ENCODE peak calls at places on chromosomes 6 and 20, in four cellular contexts. One of them, this sample, is unnamed.

GRCh38 chr6:36947570-36948351 is 6.8 kb upstream of the PI16 start:
- DNase-seq in HFFc6: no peak
- DNase-seq in progenitor cell of endocrine pancreas: no peak
- DNase-seq in sigmoid colon: no peak
- DNase-seq in this sample: no peak

GRCh38 chr20:63822276-63822696 is 8.8 kb downstream of the ZBTB46 start:
- DNase-seq in progenitor cell of endocrine pancreas: no peak
- DNase-seq in sigmoid colon: no peak
- DNase-seq in HFFc6: no peak
- DNase-seq in this sample: no peak

GRCh38 chr6:13407709-13408695 is 79.4 kb downstream of the GFOD1 start:
- DNase-seq in sigmoid colon: no peak
- DNase-seq in progenitor cell of endocrine pancreas: no peak
- DNase-seq in HFFc6: peak
- DNase-seq in this sample: no peak

GRCh38 chr6:129567374-129567773 is 142.6 kb downstream of the ARHGAP18 start:
- DNase-seq in sigmoid colon: no peak
- DNase-seq in progenitor cell of endocrine pancreas: no peak
- DNase-seq in HFFc6: no peak
- DNase-seq in this sample: peak

GRCh38 chr20:36030143-36030542 is 61.8 kb downstream of the CNBD2 start:
- DNase-seq in HFFc6: no peak
- DNase-seq in sigmoid colon: peak
- DNase-seq in progenitor cell of endocrine pancreas: no peak
- DNase-seq in this sample: no peak

GRCh38 chr6:15417811-15418210 is 171.9 kb downstream of the JARID2 start:
- DNase-seq in sigmoid colon: no peak
- DNase-seq in progenitor cell of endocrine pancreas: no peak
- DNase-seq in HFFc6: peak
- DNase-seq in this sample: no peak

GRCh38 chr6:110250058-110250457 is 69.8 kb downstream of the CDC40 start:
- DNase-seq in progenitor cell of endocrine pancreas: no peak
- DNase-seq in HFFc6: no peak
- DNase-seq in sigmoid colon: no peak
- DNase-seq in this sample: no peak

GRCh38 chr20:57620999-57621398 is 773 bp upstream of the ZBP1 start:
- DNase-seq in sigmoid colon: no peak
- DNase-seq in HFFc6: no peak
- DNase-seq in progenitor cell of endocrine pancreas: no peak
- DNase-seq in this sample: no peak

GRCh38 chr6:88492824-88493223 is 326.7 kb upstream of the CNR1 start:
- DNase-seq in sigmoid colon: no peak
- DNase-seq in HFFc6: peak
- DNase-seq in progenitor cell of endocrine pancreas: no peak
- DNase-seq in this sample: no peak

GRCh38 chr6:16136536-16137450 is 7.9 kb downstream of the MYLIP start:
- DNase-seq in HFFc6: peak
- DNase-seq in progenitor cell of endocrine pancreas: no peak
- DNase-seq in sigmoid colon: no peak
- DNase-seq in this sample: no peak

GRCh38 chr6:52389626-52390360 is 27.8 kb downstream of the PAQR8 start:
- DNase-seq in progenitor cell of endocrine pancreas: no peak
- DNase-seq in sigmoid colon: no peak
- DNase-seq in HFFc6: peak
- DNase-seq in this sample: no peak

GRCh38 chr6:8743146-8743745 is 307.9 kb upstream of the SLC35B3 start:
- DNase-seq in HFFc6: no peak
- DNase-seq in sigmoid colon: no peak
- DNase-seq in progenitor cell of endocrine pancreas: no peak
- DNase-seq in this sample: no peak

GRCh38 chr6:109321752-109322151 is 60.5 kb downstream of the CD164 start:
- DNase-seq in sigmoid colon: no peak
- DNase-seq in progenitor cell of endocrine pancreas: no peak
- DNase-seq in HFFc6: no peak
- DNase-seq in this sample: no peak

GRCh38 chr6:158835616-158836221 is 16.6 kb upstream of the EZR start:
- DNase-seq in sigmoid colon: peak
- DNase-seq in HFFc6: no peak
- DNase-seq in progenitor cell of endocrine pancreas: peak
- DNase-seq in this sample: peak

GRCh38 chr20:47204008-47204745 is 152.3 kb downstream of the ZMYND8 start:
- DNase-seq in sigmoid colon: no peak
- DNase-seq in HFFc6: peak
- DNase-seq in progenitor cell of endocrine pancreas: no peak
- DNase-seq in this sample: no peak

GRCh38 chr6:42079941-42080464 is 29.7 kb downstream of the TAF8 start:
- DNase-seq in HFFc6: no peak
- DNase-seq in sigmoid colon: no peak
- DNase-seq in progenitor cell of endocrine pancreas: no peak
- DNase-seq in this sample: no peak

GRCh38 chr6:43221046-43221773 is 8.1 kb downstream of the DNPH1 start:
- DNase-seq in progenitor cell of endocrine pancreas: no peak
- DNase-seq in sigmoid colon: peak
- DNase-seq in HFFc6: peak
- DNase-seq in this sample: no peak

GRCh38 chr6:155085582-155086253 is 90.6 kb downstream of the TIAM2 start:
- DNase-seq in sigmoid colon: no peak
- DNase-seq in progenitor cell of endocrine pancreas: no peak
- DNase-seq in HFFc6: no peak
- DNase-seq in this sample: no peak

GRCh38 chr20:60785817-60786216 is 466.2 kb upstream of the CDH4 start:
- DNase-seq in HFFc6: no peak
- DNase-seq in sigmoid colon: no peak
- DNase-seq in progenitor cell of endocrine pancreas: no peak
- DNase-seq in this sample: no peak

GRCh38 chr6:40251609-40252008 is 317.3 kb upstream of the MOCS1 start:
- DNase-seq in progenitor cell of endocrine pancreas: no peak
- DNase-seq in sigmoid colon: no peak
- DNase-seq in HFFc6: no peak
- DNase-seq in this sample: no peak

GRCh38 chr6:116287668-116288282 is 8.0 kb upstream of the TSPYL1 start:
- DNase-seq in HFFc6: peak
- DNase-seq in sigmoid colon: no peak
- DNase-seq in progenitor cell of endocrine pancreas: no peak
- DNase-seq in this sample: no peak

GRCh38 chr20:7136886-7137285 is 369.4 kb downstream of the BMP2 start:
- DNase-seq in progenitor cell of endocrine pancreas: no peak
- DNase-seq in HFFc6: no peak
- DNase-seq in sigmoid colon: no peak
- DNase-seq in this sample: no peak

GRCh38 chr6:56278186-56278585 is 30.8 kb upstream of the COL21A1 start:
- DNase-seq in sigmoid colon: no peak
- DNase-seq in progenitor cell of endocrine pancreas: no peak
- DNase-seq in HFFc6: no peak
- DNase-seq in this sample: no peak

GRCh38 chr20:46009847-46010246 is 1.1 kb downstream of the MMP9 start:
- DNase-seq in HFFc6: no peak
- DNase-seq in sigmoid colon: no peak
- DNase-seq in progenitor cell of endocrine pancreas: no peak
- DNase-seq in this sample: no peak

GRCh38 chr6:82396964-82397761 is 33.5 kb downstream of the TPBG start:
- DNase-seq in HFFc6: peak
- DNase-seq in sigmoid colon: no peak
- DNase-seq in progenitor cell of endocrine pancreas: no peak
- DNase-seq in this sample: no peak

GRCh38 chr20:18984238-18985200 is 170.9 kb downstream of the SCP2D1 start:
- DNase-seq in sigmoid colon: no peak
- DNase-seq in HFFc6: no peak
- DNase-seq in progenitor cell of endocrine pancreas: no peak
- DNase-seq in this sample: peak

GRCh38 chr6:36139991-36140710 is 9.8 kb downstream of the MAPK13 start:
- DNase-seq in HFFc6: no peak
- DNase-seq in sigmoid colon: no peak
- DNase-seq in progenitor cell of endocrine pancreas: no peak
- DNase-seq in this sample: no peak

GRCh38 chr6:116667620-116668019 is 946 bp downstream of the ZUP1 start:
- DNase-seq in progenitor cell of endocrine pancreas: no peak
- DNase-seq in HFFc6: no peak
- DNase-seq in sigmoid colon: no peak
- DNase-seq in this sample: no peak

GRCh38 chr20:43404880-43405279 is 52.8 kb upstream of the SRSF6 start:
- DNase-seq in progenitor cell of endocrine pancreas: no peak
- DNase-seq in HFFc6: no peak
- DNase-seq in sigmoid colon: no peak
- DNase-seq in this sample: no peak
- TF ChIP-seq CTCF in progenitor cell of endocrine pancreas: peak
- TF ChIP-seq CTCF in HFFc6: peak
- TF ChIP-seq CTCF in sigmoid colon: no peak
- TF ChIP-seq CTCF in this sample: no peak

GRCh38 chr20:768426-768978 is at the start of gene SLC52A3:
- DNase-seq in progenitor cell of endocrine pancreas: peak
- DNase-seq in sigmoid colon: no peak
- DNase-seq in HFFc6: no peak
- DNase-seq in this sample: peak
- TF ChIP-seq CTCF in progenitor cell of endocrine pancreas: peak
- TF ChIP-seq CTCF in sigmoid colon: no peak
- TF ChIP-seq CTCF in HFFc6: peak
- TF ChIP-seq CTCF in this sample: no peak

GRCh38 chr20:44603327-44603726 is 20.9 kb downstream of the PKIG start:
- DNase-seq in progenitor cell of endocrine pancreas: no peak
- DNase-seq in sigmoid colon: peak
- DNase-seq in HFFc6: no peak
- DNase-seq in this sample: no peak
- TF ChIP-seq CTCF in progenitor cell of endocrine pancreas: no peak
- TF ChIP-seq CTCF in sigmoid colon: no peak
- TF ChIP-seq CTCF in HFFc6: peak
- TF ChIP-seq CTCF in this sample: no peak

DNA sequence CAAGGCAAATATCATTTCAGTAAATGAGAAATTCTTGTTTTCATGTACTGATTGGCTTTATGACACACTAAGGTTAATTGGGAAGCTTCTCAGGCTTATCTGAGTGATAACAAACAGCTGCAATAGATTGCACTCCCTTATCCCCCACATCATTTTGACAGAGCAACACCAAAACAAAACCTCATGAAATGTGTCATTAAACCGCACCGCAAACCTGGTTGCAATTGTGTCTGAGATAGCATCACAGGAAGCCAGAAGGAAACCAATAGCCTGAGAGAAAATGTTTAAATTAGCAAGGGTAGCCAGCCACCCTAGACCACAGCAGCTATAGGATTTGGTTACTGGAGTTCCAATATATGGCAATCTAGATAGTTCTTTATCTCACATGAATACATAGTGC is 31.6 kb upstream of the LAMA4 start:
- DNase-seq in HFFc6: no peak
- DNase-seq in sigmoid colon: no peak
- DNase-seq in progenitor cell of endocrine pancreas: no peak
- DNase-seq in this sample: no peak
- TF ChIP-seq CTCF in HFFc6: no peak
- TF ChIP-seq CTCF in sigmoid colon: no peak
- TF ChIP-seq CTCF in progenitor cell of endocrine pancreas: no peak
- TF ChIP-seq CTCF in this sample: no peak

DNA sequence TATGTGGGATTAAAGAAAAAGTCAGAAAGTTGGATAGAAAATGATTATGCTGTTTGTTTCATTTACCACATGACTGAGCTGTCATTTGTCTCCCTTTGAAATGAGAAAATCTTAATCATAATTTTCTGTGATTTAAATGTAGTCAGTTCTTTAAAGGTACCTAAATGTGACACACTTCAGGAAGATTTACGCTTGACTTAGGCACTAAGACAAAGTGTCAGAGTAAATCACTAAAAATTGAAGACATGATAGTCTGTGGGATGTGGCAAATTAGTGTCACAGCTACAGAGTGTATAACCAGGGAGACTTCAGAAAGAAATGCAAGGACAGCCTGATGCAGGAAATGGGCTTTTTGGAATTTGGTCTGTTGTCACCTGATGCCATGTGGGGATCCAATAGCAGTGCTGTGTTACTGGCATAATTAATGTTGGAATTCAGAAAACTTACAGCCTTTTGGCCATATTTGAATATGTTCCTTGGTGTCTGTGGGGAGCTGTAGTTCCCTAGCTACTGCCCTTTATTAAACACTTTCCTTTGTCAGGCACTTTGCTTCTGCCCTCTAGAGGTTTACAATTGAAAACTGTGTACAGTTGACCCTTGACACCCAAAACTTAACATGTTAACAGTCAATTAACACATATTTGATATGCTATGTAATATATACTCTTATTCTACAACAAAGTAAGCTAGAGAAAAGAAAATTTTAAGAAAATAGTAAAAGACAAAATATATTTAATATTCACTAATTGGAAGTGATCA is 493.8 kb downstream of the UTRN start:
- DNase-seq in HFFc6: peak
- DNase-seq in sigmoid colon: no peak
- DNase-seq in progenitor cell of endocrine pancreas: no peak
- DNase-seq in this sample: no peak
- TF ChIP-seq CTCF in HFFc6: peak
- TF ChIP-seq CTCF in sigmoid colon: no peak
- TF ChIP-seq CTCF in progenitor cell of endocrine pancreas: peak
- TF ChIP-seq CTCF in this sample: no peak

This sample was measured in nephron progenitor cell.